ENCODE peak calls at places on chromosome 14, in nine cellular contexts. K, E, M, H, O, W, A, C and G are unnamed samples.

GRCh38 chr14:78091361-78091760 is 78.8 kb upstream of the NRXN3 start:
- DNase-seq in K (no peak), E (no peak), M (no peak), H (no peak), O (no peak), W (no peak), A (no peak), C (no peak), G (no peak)

GRCh38 chr14:25909361-25909760 is 688.5 kb downstream of the NOVA1 start:
- DNase-seq in K (no peak), E (no peak), M (peak; percentile 8), H (no peak), O (no peak), W (no peak), A (no peak), C (no peak), G (no peak)

GRCh38 chr14:74313601-74314000 is 10.9 kb upstream of the ABCD4 start:
- DNase-seq in K (no peak), E (no peak), M (no peak), H (no peak), O (no peak), W (no peak), A (no peak), C (no peak), G (no peak)

GRCh38 chr14:77043177-77043983 is 14.9 kb upstream of the IRF2BPL start:
- DNase-seq in K (peak; percentile 95), E (no peak), M (peak; percentile 88), H (no peak), O (peak; percentile 63), W (no peak), A (peak; percentile 84), C (no peak), G (no peak)

GRCh38 chr14:64880382-64881121 is 845 bp upstream of the SPTB start:
- DNase-seq in K (peak; percentile 6), E (peak; percentile 73), M (no peak), H (peak; percentile 72), O (peak; percentile 53), W (peak; percentile 86), A (peak; percentile 90), C (peak; percentile 26), G (peak; percentile 49)

GRCh38 chr14:23090254-23090636 is 4.7 kb downstream of the ACIN1 start:
- DNase-seq in K (no peak), E (no peak), M (no peak), H (no peak), O (no peak), W (no peak), A (no peak), C (no peak), G (no peak)

GRCh38 chr14:59787045-59787674 is 83.4 kb downstream of the RTN1 start:
- DNase-seq in K (no peak), E (no peak), M (no peak), H (no peak), O (no peak), W (peak; percentile 24), A (peak; percentile 67), C (no peak), G (no peak)

GRCh38 chr14:21802441-21802840 is 128.8 kb upstream of the OR4E1 start:
- DNase-seq in K (no peak), E (no peak), M (no peak), H (no peak), O (no peak), W (no peak), A (no peak), C (no peak), G (no peak)

GRCh38 chr14:90019824-90020523 is 41.8 kb upstream of the KCNK13 start:
- DNase-seq in K (peak; percentile 9), E (no peak), M (no peak), H (no peak), O (no peak), W (no peak), A (no peak), C (no peak), G (no peak)

GRCh38 chr14:23141706-23142467 is 22.8 kb upstream of the CEBPE start:
- DNase-seq in K (peak; percentile 90), E (peak; percentile 34), M (peak; percentile 30), H (no peak), O (peak; percentile 72), W (no peak), A (no peak), C (no peak), G (peak; percentile 79)

GRCh38 chr14:96105921-96106441 is 66.8 kb downstream of the C14orf132 start:
- DNase-seq in K (peak; percentile 97), E (no peak), M (peak; percentile 59), H (peak; percentile 72), O (no peak), W (no peak), A (no peak), C (no peak), G (no peak)

GRCh38 chr14:23068792-23069412 is 11.6 kb upstream of the CDH24 start:
- DNase-seq in K (peak; percentile 92), E (peak; percentile 95), M (peak; percentile 95), H (peak; percentile 89), O (peak; percentile 68), W (peak; percentile 93), A (peak; percentile 96), C (peak; percentile 88), G (peak; percentile 60)

GRCh38 chr14:31969371-31969770 is 107.7 kb upstream of the ARHGAP5 start:
- DNase-seq in K (no peak), E (no peak), M (no peak), H (no peak), O (no peak), W (no peak), A (no peak), C (no peak), G (no peak)

GRCh38 chr14:75885829-75886228 is 96.0 kb downstream of the TGFB3 start:
- DNase-seq in K (peak; percentile 87), E (no peak), M (peak; percentile 59), H (no peak), O (no peak), W (no peak), A (no peak), C (no peak), G (no peak)

GRCh38 chr14:101600891-101601602 is 39.8 kb downstream of the DIO3 start:
- DNase-seq in K (no peak), E (no peak), M (no peak), H (no peak), O (no peak), W (no peak), A (peak; percentile 31), C (no peak), G (peak; percentile 9)

GRCh38 chr14:95507174-95507573 is 9.3 kb downstream of the SYNE3 start:
- DNase-seq in K (peak; percentile 99), E (no peak), M (peak; percentile 92), H (peak; percentile 48), O (peak; percentile 78), W (no peak), A (no peak), C (no peak), G (peak; percentile 64)

GRCh38 chr14:53493895-53494294 is 340.8 kb upstream of the DDHD1 start:
- DNase-seq in K (no peak), E (no peak), M (no peak), H (no peak), O (no peak), W (no peak), A (peak; percentile 48), C (no peak), G (no peak)

GRCh38 chr14:95364481-95365209 is 44.9 kb upstream of the CLMN start:
- DNase-seq in K (no peak), E (no peak), M (no peak), H (no peak), O (no peak), W (no peak), A (peak; percentile 24), C (no peak), G (no peak)

GRCh38 chr14:96089401-96089800 is 50.2 kb downstream of the C14orf132 start:
- DNase-seq in K (no peak), E (no peak), M (no peak), H (no peak), O (no peak), W (no peak), A (no peak), C (no peak), G (no peak)

GRCh38 chr14:25537846-25538455 is 488.0 kb upstream of the STXBP6 start:
- DNase-seq in K (peak; percentile 3), E (no peak), M (no peak), H (peak; percentile 52), O (no peak), W (peak; percentile 66), A (peak; percentile 92), C (no peak), G (no peak)

GRCh38 chr14:20681348-20682126 is 2.8 kb upstream of the RNASE4 start:
- DNase-seq in K (peak; percentile 90), E (peak; percentile 62), M (peak; percentile 90), H (peak; percentile 88), O (peak; percentile 82), W (peak; percentile 91), A (peak; percentile 97), C (peak; percentile 83), G (peak; percentile 74)

GRCh38 chr14:58238252-58239247 is 6.1 kb upstream of the PSMA3 start:
- DNase-seq in K (peak; percentile 34), E (no peak), M (peak; percentile 29), H (no peak), O (no peak), W (no peak), A (peak; percentile 58), C (no peak), G (no peak)
- H3K4me3 ChIP-seq in K (peak overlapping the region; percentile 95), E (no peak overlapping the region), M (peak overlapping the region; percentile 47), H (peak overlapping the region; percentile 50), O (peak overlapping the region; percentile 97), W (peak overlapping the region; percentile 73), A (peak overlapping the region; percentile 97), C (no peak overlapping the region), G (peak overlapping the region; percentile 73)

GRCh38 chr14:104355949-104356737 is 217.8 kb downstream of the KIF26A start:
- DNase-seq in K (no peak), E (no peak), M (no peak), H (no peak), O (no peak), W (no peak), A (peak; percentile 43), C (no peak), G (no peak)
- H3K9me3 ChIP-seq in K (no peaks in the 10 kb centered on the region), E (peaks cover 3% of the 10 kb centered on the region), M (no peaks in the 10 kb centered on the region), H (no peaks in the 10 kb centered on the region), O (no peaks in the 10 kb centered on the region), W (no peaks in the 10 kb centered on the region), A (no peaks in the 10 kb centered on the region), C (no peaks in the 10 kb centered on the region), G (peaks cover 18% of the 10 kb centered on the region)

DNA sequence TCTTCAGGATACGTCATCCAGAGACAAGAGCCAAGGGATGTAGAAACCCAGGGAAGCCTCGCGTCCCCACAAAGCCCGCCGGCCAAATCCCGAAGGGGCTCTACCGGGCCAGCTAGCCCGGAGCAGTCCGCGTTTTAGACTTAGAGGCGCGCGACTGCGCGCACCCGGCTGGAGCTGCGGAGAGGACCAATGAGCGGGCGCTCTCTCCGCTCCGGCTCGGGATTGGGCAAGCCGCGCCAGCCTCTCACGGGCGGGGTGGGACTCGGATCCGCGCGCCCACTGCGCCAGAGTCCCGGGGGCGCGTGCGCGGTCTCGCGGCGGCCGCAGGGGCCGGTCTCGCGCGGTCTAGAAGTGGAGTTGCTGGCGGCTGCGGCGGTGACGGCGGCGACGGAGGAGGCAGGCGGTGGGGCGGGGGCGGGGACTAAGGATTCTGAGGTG is 238 bp upstream of the PALS1 start:
- DNase-seq in K (peak; percentile 99), E (peak; percentile 90), M (peak; percentile 95), H (peak; percentile 96), O (peak; percentile 98), W (peak; percentile 99), A (peak; percentile 98), C (peak; percentile 90), G (peak; percentile 97)
- H3K4me3 ChIP-seq in K (peak overlapping the region; percentile 90), E (peak overlapping the region; percentile 88), M (peak overlapping the region; percentile 56), H (peak overlapping the region; percentile 99), O (peak overlapping the region; percentile 45), W (peak overlapping the region; percentile 65), A (peak overlapping the region; percentile 99), C (peak overlapping the region; percentile 58), G (peak overlapping the region; percentile 98)

GRCh38 chr14:68801631-68802030 is 8.8 kb upstream of the ZFP36L1 start:
- DNase-seq in K (no peak), E (no peak), M (no peak), H (no peak), O (no peak), W (no peak), A (no peak), C (no peak), G (no peak)
- H3K9me3 ChIP-seq in K (no peaks in the 10 kb centered on the region), E (peaks cover 24% of the 10 kb centered on the region), M (no peaks in the 10 kb centered on the region), H (no peaks in the 10 kb centered on the region), O (no peaks in the 10 kb centered on the region), W (no peaks in the 10 kb centered on the region), A (peaks cover 28% of the 10 kb centered on the region), C (peaks cover 6% of the 10 kb centered on the region), G (peaks cover 17% of the 10 kb centered on the region)